ENCODE peak calls at places on chromosomes 11 and 22, in six cellular contexts. X is neural progenitor cell, Q is A549, J is mammary epithelial cell, T is Caco-2, V is left ventricle myocardium inferior. G is an unnamed sample. For H3K9me3, the result is how much of the 10 kb centered on the place peaks cover.

GRCh38 chr22:19974935-19975706 is 33.5 kb upstream of the TXNRD2 start:
- DNase-seq in X (no peak), Q (no peak), J (no peak), T (no peak), V (no peak), G (no peak)

GRCh38 chr22:20084547-20085413 is 4.7 kb downstream of the DGCR8 start:
- DNase-seq in Q (no peak), J (no peak), V (no peak), X (peak), T (peak), G (no peak)

GRCh38 chr11:109960831-109961230 is 132.4 kb upstream of the ZC3H12C start:
- DNase-seq in Q (no peak), T (no peak), V (peak), J (peak), X (peak), G (no peak)

GRCh38 chr11:70176940-70177689 is 26.0 kb upstream of the FADD start:
- DNase-seq in Q (peak), T (peak), J (no peak), V (no peak), X (peak), G (peak)

GRCh38 chr11:118748056-118748455 is 42.9 kb downstream of the DDX6 start:
- DNase-seq in T (no peak), J (no peak), V (no peak), Q (no peak), X (no peak), G (no peak)

GRCh38 chr22:31882971-31883370 is 61.4 kb upstream of the YWHAH start:
- DNase-seq in J (no peak), T (no peak), Q (no peak), V (no peak), X (no peak), G (no peak)

GRCh38 chr11:6319001-6319878 is 1.1 kb downstream of the CAVIN3 start:
- DNase-seq in T (no peak), X (peak), Q (peak), J (peak), V (peak), G (no peak)

GRCh38 chr11:72787262-72788104 is 6.4 kb downstream of the STARD10 start:
- DNase-seq in V (no peak), T (peak), X (peak), J (no peak), Q (no peak), G (no peak)

GRCh38 chr11:7869467-7869866 is 61.6 kb downstream of the OR10A6 start:
- DNase-seq in V (no peak), J (peak), T (no peak), Q (no peak), X (no peak), G (no peak)

GRCh38 chr22:22576244-22576988 is 17.4 kb upstream of the PRAME start:
- DNase-seq in J (peak), X (peak), V (peak), Q (peak), T (peak), G (no peak)

GRCh38 chr11:37689951-37690350 is 1091.9 kb upstream of the RAG2 start:
- DNase-seq in V (no peak), X (no peak), T (no peak), J (no peak), Q (no peak), G (no peak)

GRCh38 chr11:37370817-37371216 is 772.8 kb upstream of the RAG2 start:
- DNase-seq in T (no peak), V (no peak), Q (no peak), X (no peak), J (peak), G (no peak)

GRCh38 chr11:114084414-114084813 is 24.9 kb downstream of the ZBTB16 start:
- DNase-seq in J (no peak), Q (no peak), X (no peak), V (no peak), T (no peak), G (no peak)

GRCh38 chr11:105321696-105322095 is 182.1 kb upstream of the CARD18 start:
- DNase-seq in Q (no peak), V (no peak), X (no peak), T (no peak), J (no peak), G (no peak)

GRCh38 chr11:45649544-45650165 is 15.8 kb downstream of the CHST1 start:
- DNase-seq in Q (no peak), X (peak), T (no peak), J (no peak), V (no peak), G (no peak)

GRCh38 chr11:10379871-10380568 is 75.0 kb upstream of the AMPD3 start:
- DNase-seq in V (no peak), X (no peak), T (no peak), Q (peak), J (peak), G (no peak)

GRCh38 chr11:132072044-132072879 is 701.8 kb downstream of the NTM start:
- DNase-seq in X (no peak), Q (no peak), J (peak), V (no peak), T (no peak), G (no peak)

GRCh38 chr22:25714070-25714469 is 27.9 kb upstream of the MYO18B start:
- DNase-seq in T (no peak), X (no peak), J (no peak), Q (no peak), V (no peak), G (no peak)

GRCh38 chr11:2741377-2742131 is 41.8 kb upstream of the KCNQ1OT1 start:
- DNase-seq in T (no peak), V (peak), J (no peak), X (no peak), Q (peak), G (no peak)

GRCh38 chr22:33579448-33580093 is 340.7 kb downstream of the LARGE1 start:
- DNase-seq in Q (peak), T (peak), X (peak), J (peak), V (peak), G (no peak)

DNA sequence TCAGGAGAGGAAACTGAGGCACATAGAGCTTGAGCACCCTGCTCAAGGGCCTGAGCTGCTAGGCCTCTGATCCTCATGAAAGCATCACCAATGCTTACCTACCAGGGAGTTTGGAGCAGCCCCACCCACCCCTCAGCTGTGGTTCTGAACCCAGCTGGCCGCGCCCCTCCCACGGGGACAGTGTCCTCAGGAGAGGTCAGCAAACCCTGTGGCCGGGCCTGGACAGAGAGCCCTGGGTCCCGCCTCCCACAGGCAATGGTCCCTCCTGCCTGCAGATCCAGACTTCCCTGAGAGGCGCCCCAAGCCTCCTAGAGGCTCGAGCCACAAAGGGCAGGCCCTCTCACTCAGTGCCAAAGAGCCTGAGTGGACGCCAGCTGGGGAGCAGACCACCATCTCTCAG is 184.9 kb downstream of the BRD1 start:
- DNase-seq in V (no peak), J (no peak), T (no peak), X (no peak), Q (no peak), G (no peak)
- H3K9me3 ChIP-seq in V (under half), J (under half), T (under half), X (under half), Q (under half), G (under half)

DNA sequence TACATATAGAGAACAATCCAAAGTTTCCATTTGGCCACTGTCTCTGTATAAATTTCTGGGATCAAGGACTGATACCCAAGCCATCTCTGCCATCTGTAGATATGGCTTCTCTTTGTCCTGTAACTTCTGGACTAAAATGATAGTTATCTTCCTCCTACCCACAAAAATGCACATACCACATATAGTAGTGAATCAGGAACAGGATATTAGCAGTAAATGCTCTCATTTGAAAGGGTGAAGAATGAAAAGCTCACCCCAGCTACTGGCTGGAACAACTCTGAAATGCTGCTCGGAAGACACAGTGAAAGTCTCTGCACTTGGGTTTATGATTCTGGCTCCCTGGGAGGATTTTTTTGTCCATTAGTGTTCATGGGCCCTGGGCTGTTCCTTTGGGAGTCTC is 856.4 kb upstream of the LRRC4C start:
- DNase-seq in Q (no peak), J (peak), V (no peak), T (no peak), X (no peak), G (no peak)
- H3K9me3 ChIP-seq in Q (under half), J (under half), V (under half), T (under half), X (under half), G (under half)

GRCh38 chr22:48895831-48896765 is 931.6 kb downstream of the BRD1 start:
- DNase-seq in X (no peak), T (no peak), J (no peak), V (no peak), Q (no peak), G (no peak)

GRCh38 chr22:48896766-48897637 is 930.7 kb downstream of the BRD1 start:
- DNase-seq in Q (no peak), T (no peak), J (no peak), X (no peak), V (no peak), G (no peak)

GRCh38 chr22:48894064-48894671 is 933.5 kb downstream of the BRD1 start:
- DNase-seq in Q (no peak), X (no peak), V (no peak), T (no peak), J (no peak), G (no peak)

GRCh38 chr22:48894804-48895250 is 932.8 kb downstream of the BRD1 start:
- DNase-seq in T (no peak), X (no peak), Q (no peak), J (no peak), V (no peak), G (no peak)

GRCh38 chr22:48895341-48895740 is 932.3 kb downstream of the BRD1 start:
- DNase-seq in J (no peak), T (no peak), X (no peak), V (no peak), Q (no peak), G (no peak)
- H3K9me3 ChIP-seq in J (half or more), T (under half), X (under half), V (under half), Q (under half), G (under half)

DNA sequence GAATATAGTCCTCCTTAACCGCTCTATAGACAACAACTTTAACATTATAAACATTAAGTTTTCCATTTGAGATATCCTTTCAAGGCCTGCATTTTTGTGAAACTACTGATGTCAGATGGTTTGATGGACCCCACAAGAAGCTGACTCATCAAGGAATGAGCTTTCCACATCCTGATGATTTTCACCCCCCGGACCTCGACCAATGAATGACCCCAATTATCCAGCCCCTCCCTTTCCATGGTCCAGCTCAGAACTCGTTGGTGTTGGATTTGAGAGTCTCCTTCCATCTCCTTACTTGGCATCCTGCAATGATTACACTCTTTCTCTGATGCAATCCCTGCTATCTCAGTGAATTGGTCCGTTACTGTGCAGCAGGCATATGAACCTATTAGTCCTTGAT is 31.9 kb upstream of the GUCY1A2 start:
- DNase-seq in J (no peak), V (no peak), T (no peak), Q (no peak), X (no peak), G (no peak)
- H3K9me3 ChIP-seq in J (under half), V (under half), T (under half), Q (under half), X (under half), G (under half)

GRCh38 chr22:48177591-48177990 is 1415.1 kb downstream of the TBC1D22A start:
- DNase-seq in X (no peak), V (no peak), Q (no peak), J (no peak), T (no peak), G (no peak)
- H3K9me3 ChIP-seq in X (under half), V (under half), Q (under half), J (under half), T (under half), G (under half)

GRCh38 chr22:49306632-49306975 is 521.1 kb downstream of the BRD1 start:
- DNase-seq in J (no peak), X (no peak), T (no peak), Q (no peak), V (no peak), G (no peak)
- H3K9me3 ChIP-seq in J (half or more), X (under half), T (under half), Q (under half), V (under half), G (under half)

DNA sequence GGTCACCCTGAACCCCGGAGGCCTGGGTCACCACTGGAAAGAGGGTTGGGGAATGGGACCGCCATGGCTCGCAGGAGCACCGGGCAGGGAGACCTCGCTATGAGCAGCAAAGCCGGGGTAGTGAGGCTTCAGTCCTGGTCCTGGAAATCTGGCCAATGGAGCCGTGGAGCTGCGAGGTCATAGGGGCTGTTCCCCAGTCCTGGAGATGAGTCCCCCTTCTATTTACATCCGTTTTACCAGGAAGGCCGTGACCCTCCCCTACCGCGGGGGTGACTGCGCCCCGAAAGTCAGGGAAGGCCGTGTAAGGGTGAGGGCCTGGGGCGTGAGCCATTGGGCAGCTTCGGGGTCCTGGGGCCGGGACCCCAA is 449 bp downstream of the PIDD1 start:
- DNase-seq in T (no peak), X (no peak), J (no peak), V (no peak), Q (no peak), G (no peak)
- H3K9me3 ChIP-seq in T (under half), X (under half), J (under half), V (under half), Q (under half), G (under half)

DNA sequence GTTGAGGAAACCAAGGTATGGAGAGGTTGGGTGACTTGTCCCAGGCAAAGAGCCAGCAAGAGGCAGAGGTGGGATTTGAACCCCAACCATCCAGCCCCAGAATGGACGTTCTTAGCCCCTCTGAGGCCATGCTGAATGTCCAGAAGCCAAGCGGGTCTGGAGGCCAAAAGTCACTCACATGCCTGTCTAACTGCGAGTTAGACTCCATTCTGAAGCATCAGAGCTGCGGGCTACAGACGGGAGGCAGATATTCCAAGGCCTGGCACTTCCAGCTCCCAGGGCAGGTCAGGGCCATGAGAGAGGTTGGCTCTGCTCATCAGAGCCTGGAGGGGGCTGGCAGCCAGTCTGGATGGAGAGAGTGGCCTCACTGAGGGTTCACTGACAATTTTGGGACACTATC is 616.5 kb downstream of the BRD1 start:
- DNase-seq in X (no peak), T (no peak), Q (no peak), V (peak), J (no peak), G (no peak)
- H3K9me3 ChIP-seq in X (under half), T (under half), Q (under half), V (under half), J (half or more), G (under half)

DNA sequence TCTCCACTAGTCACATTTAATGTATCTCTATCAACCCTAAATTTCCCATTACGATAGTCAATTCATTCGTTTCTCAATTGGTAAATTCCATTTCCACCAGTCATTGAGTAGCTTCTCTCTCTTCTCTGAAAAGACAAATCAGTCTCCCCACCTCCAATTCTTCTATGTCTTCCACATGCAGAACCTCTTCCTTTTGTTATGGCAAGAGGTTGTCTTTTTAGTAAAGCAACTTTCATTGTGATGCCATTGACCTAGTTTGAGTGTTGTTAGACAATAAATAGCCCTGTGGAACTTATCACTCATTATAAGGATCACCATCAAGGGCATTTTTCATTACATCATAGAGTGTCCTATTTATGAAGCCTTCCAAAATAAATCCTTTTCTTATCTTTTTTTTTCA is 340.9 kb downstream of the LRRC4C start:
- DNase-seq in J (no peak), Q (no peak), V (no peak), T (no peak), X (no peak), G (no peak)
- H3K9me3 ChIP-seq in J (under half), Q (under half), V (under half), T (under half), X (under half), G (under half)